ENCODE peak calls at places on chromosomes 12 and 14, in six cellular contexts. U is GM12892, B is HepG2, Y is H1, C is GM12878, R is K562. H is an unnamed sample.

GRCh38 chr12:15116983-15117382 is 104.2 kb downstream of the RERG start:
- DNase-seq in U (no peak), B (no peak), Y (no peak), C (no peak), R (no peak), H (no peak)

GRCh38 chr14:52996493-52996892 is 45.6 kb upstream of the FERMT2 start:
- DNase-seq in U (no peak), B (no peak), Y (no peak), C (no peak), R (no peak), H (no peak)

GRCh38 chr14:22602853-22603252 is 4.8 kb downstream of the ABHD4 start:
- DNase-seq in U (no peak), B (no peak), Y (no peak), C (no peak), R (no peak), H (no peak)

GRCh38 chr12:127980585-127980984 is 286.4 kb upstream of the TMEM132C start:
- DNase-seq in U (no peak), B (no peak), Y (no peak), C (no peak), R (peak), H (no peak)

GRCh38 chr14:75430526-75430925 is 2.7 kb downstream of the JDP2 start:
- DNase-seq in U (no peak), B (no peak), Y (no peak), C (no peak), R (no peak), H (no peak)

GRCh38 chr12:66352197-66352596 is 49.9 kb downstream of the HELB start:
- DNase-seq in U (no peak), B (peak), Y (peak), C (no peak), R (peak), H (no peak)

GRCh38 chr14:36827861-36828260 is 166.2 kb downstream of the PAX9 start:
- DNase-seq in U (no peak), B (no peak), Y (no peak), C (no peak), R (no peak), H (no peak)

GRCh38 chr12:981176-981828 is 9.7 kb upstream of the ERC1 start:
- DNase-seq in U (no peak), B (no peak), Y (no peak), C (no peak), R (no peak), H (no peak)

GRCh38 chr12:29783773-29784666 is at the start of gene TMTC1:
- DNase-seq in U (peak), B (no peak), Y (peak), C (no peak), R (no peak), H (no peak)

GRCh38 chr12:78018939-78019338 is 188.2 kb downstream of the NAV3 start:
- DNase-seq in U (no peak), B (peak), Y (no peak), C (no peak), R (no peak), H (no peak)

GRCh38 chr14:24353551-24354529 is 14.0 kb upstream of the RIPK3 start:
- DNase-seq in U (no peak), B (peak), Y (no peak), C (no peak), R (no peak), H (no peak)

GRCh38 chr14:43938588-43939281 is 568.3 kb downstream of the FSCB start:
- DNase-seq in U (no peak), B (no peak), Y (no peak), C (no peak), R (no peak), H (no peak)

GRCh38 chr14:96204151-96205058 is at the start of gene BDKRB2:
- DNase-seq in U (no peak), B (peak), Y (peak), C (no peak), R (no peak), H (no peak)

GRCh38 chr12:95805864-95806669 is 15.5 kb upstream of the NTN4 start:
- DNase-seq in U (no peak), B (no peak), Y (no peak), C (no peak), R (no peak), H (no peak)

GRCh38 chr12:65631621-65632111 is 192.6 kb upstream of the HMGA2 start:
- DNase-seq in U (no peak), B (peak), Y (no peak), C (no peak), R (no peak), H (no peak)

GRCh38 chr14:24232645-24233537 is at the start of gene GMPR2:
- DNase-seq in U (no peak), B (no peak), Y (no peak), C (no peak), R (peak), H (no peak)

GRCh38 chr12:71746983-71747611 is 7.6 kb upstream of the RAB21 start:
- DNase-seq in U (no peak), B (peak), Y (no peak), C (peak), R (peak), H (peak)

GRCh38 chr12:120825337-120825736 is 78.8 kb downstream of the SPPL3 start:
- DNase-seq in U (no peak), B (peak), Y (no peak), C (no peak), R (no peak), H (no peak)

GRCh38 chr14:77124345-77125274 is 17.0 kb downstream of the ZDHHC22 start:
- DNase-seq in U (peak), B (no peak), Y (no peak), C (no peak), R (peak), H (peak)

GRCh38 chr14:91246051-91246852 is 1.7 kb upstream of the GPR68 start:
- DNase-seq in U (no peak), B (no peak), Y (no peak), C (no peak), R (no peak), H (no peak)

GRCh38 chr12:56522486-56523193 is 1.0 kb downstream of the RBMS2 start:
- DNase-seq in U (no peak), B (no peak), Y (no peak), C (no peak), R (peak), H (no peak)

GRCh38 chr12:50181691-50182090 is 14.5 kb upstream of the CERS5 start:
- DNase-seq in U (no peak), B (no peak), Y (no peak), C (no peak), R (no peak), H (no peak)

GRCh38 chr12:40947812-40948211 is 240.3 kb upstream of the PDZRN4 start:
- DNase-seq in U (no peak), B (no peak), Y (no peak), C (no peak), R (no peak), H (no peak)

GRCh38 chr12:92992041-92992440 is 62.9 kb upstream of the EEA1 start:
- DNase-seq in U (no peak), B (no peak), Y (no peak), C (no peak), R (no peak), H (no peak)

GRCh38 chr12:2429032-2429431 is 365.7 kb upstream of the FKBP4 start:
- DNase-seq in U (no peak), B (no peak), Y (no peak), C (no peak), R (no peak), H (no peak)

GRCh38 chr14:90483551-90483950 is 86.7 kb downstream of the CALM1 start:
- DNase-seq in U (no peak), B (no peak), Y (no peak), C (no peak), R (no peak), H (no peak)

GRCh38 chr12:7797698-7798398 is 8.6 kb downstream of the NANOG start:
- DNase-seq in U (no peak), B (no peak), Y (no peak), C (no peak), R (no peak), H (no peak)

GRCh38 chr12:7959278-7960063 is 23.5 kb upstream of the SLC2A3 start:
- DNase-seq in U (no peak), B (peak), Y (peak), C (peak), R (peak), H (no peak)

GRCh38 chr12:54187075-54187474 is 1.7 kb downstream of the SMUG1 start:
- DNase-seq in U (no peak), B (no peak), Y (no peak), C (no peak), R (no peak), H (no peak)

GRCh38 chr12:111766608-111767361 is at the start of gene ALDH2:
- DNase-seq in U (no peak), B (peak), Y (peak), C (no peak), R (peak), H (peak)

GRCh38 chr14:65098586-65098985 is 3.7 kb downstream of the MAX start:
- DNase-seq in U (no peak), B (no peak), Y (no peak), C (peak), R (no peak), H (no peak)

GRCh38 chr14:54364555-54365415 is 32.0 kb upstream of the CDKN3 start:
- DNase-seq in U (no peak), B (peak), Y (no peak), C (no peak), R (no peak), H (no peak)

GRCh38 chr14:94936901-94937321 is 167.0 kb upstream of the GSC start:
- DNase-seq in U (no peak), B (no peak), Y (no peak), C (no peak), R (no peak), H (no peak)

GRCh38 chr14:89416002-89416995 is 734 bp downstream of the FOXN3 start:
- DNase-seq in U (peak), B (peak), Y (peak), C (peak), R (peak), H (peak)
- TF ChIP-seq POLR2A in U (peak), B (peak), Y (no peak), C (peak), R (no peak), H (no peak)

GRCh38 chr14:99413972-99414371 is 66.7 kb downstream of the SETD3 start:
- DNase-seq in U (no peak), B (no peak), Y (no peak), C (no peak), R (no peak), H (no peak)
- TF ChIP-seq TAF1 in U (no peak), B (no peak), Y (no peak), C (no peak), R (no peak), H (no peak)

DNA sequence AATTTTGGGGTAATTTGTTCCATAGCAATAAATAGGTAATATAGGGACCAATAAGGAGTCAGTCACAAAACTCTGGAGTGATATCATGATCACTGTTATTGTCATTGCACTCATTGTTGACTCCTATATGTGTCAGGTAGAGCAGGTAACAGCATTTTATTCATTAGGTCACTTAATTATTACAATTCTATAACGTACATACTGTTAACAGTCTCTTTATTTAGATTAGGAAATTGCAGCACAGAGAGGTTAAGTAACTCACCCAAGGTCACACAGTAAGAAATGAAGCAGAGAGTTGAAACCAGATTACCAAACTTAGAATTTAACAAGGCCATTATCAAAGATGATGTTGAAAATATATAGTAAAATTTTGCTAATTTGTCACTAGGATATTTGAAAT is 49.7 kb upstream of the PTPRB start:
- DNase-seq in U (no peak), B (no peak), Y (no peak), C (no peak), R (no peak), H (no peak)
- TF ChIP-seq POLR2A in U (no peak), B (no peak), Y (no peak), C (no peak), R (no peak), H (no peak)

GRCh38 chr12:31590730-31591307 is at the start of gene DENND5B:
- DNase-seq in U (peak), B (peak), Y (no peak), C (no peak), R (peak), H (peak)
- TF ChIP-seq TAF1 in U (no peak), B (no peak), Y (no peak), C (peak), R (no peak), H (no peak)

GRCh38 chr14:69741055-69741454 is 25.9 kb upstream of the SRSF5 start:
- DNase-seq in U (no peak), B (peak), Y (no peak), C (no peak), R (no peak), H (no peak)
- TF ChIP-seq POLR2A in U (no peak), B (no peak), Y (no peak), C (no peak), R (no peak), H (no peak)

GRCh38 chr12:52442600-52443061 is 8.5 kb upstream of the KRT75 start:
- DNase-seq in U (no peak), B (no peak), Y (peak), C (no peak), R (no peak), H (no peak)
- TF ChIP-seq TAF1 in U (no peak), B (no peak), Y (peak), C (no peak), R (no peak), H (no peak)

GRCh38 chr14:104801284-104802119 is 601 bp downstream of the ZBTB42 start:
- DNase-seq in U (no peak), B (no peak), Y (no peak), C (no peak), R (peak), H (no peak)

GRCh38 chr14:104799657-104800599 is 973 bp upstream of the ZBTB42 start:
- DNase-seq in U (peak), B (peak), Y (peak), C (no peak), R (peak), H (peak)

GRCh38 chr14:104799239-104799599 is 1.7 kb upstream of the ZBTB42 start:
- DNase-seq in U (no peak), B (no peak), Y (no peak), C (no peak), R (peak), H (no peak)

GRCh38 chr14:104802120-104802912 is 1.4 kb downstream of the ZBTB42 start:
- DNase-seq in U (no peak), B (no peak), Y (no peak), C (no peak), R (no peak), H (no peak)

DNA sequence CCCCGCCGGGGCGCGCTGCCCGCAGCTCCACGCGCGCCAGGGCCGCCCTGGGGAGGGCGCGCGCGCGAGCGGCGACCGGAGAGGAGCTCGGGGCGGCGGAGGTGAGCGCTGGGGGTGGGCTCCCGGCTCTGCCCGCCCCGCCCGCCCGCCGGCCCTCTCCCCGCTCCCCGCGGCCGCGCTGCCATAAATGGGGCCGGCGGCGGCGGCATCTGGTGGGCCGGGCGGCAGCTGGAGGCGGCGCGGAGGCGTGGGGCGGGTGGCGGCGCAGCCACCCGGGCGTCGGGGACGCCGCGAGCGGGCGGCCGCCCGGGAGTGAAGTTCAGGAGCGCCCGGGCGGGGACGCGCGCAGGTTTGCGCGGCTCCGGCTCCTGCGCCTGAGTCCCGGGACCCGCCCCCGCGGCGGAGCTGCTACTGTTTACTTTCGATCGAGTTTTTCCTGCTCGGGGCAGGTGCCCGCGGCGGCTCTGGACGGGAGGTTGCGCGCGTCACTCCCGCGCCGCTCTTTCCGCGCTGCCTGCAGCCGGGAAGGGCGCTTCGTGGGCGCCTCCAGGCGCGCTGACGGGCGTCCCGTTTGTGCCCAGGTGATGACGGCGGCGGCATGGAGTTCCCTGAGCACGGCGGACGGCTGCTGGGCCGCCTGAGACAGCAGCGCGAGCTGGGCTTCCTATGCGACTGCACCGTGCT is at the start of gene ZBTB42:
- DNase-seq in U (peak), B (peak), Y (no peak), C (no peak), R (peak), H (peak)
- TF ChIP-seq POLR2A in U (no peak), B (no peak), Y (no peak), C (no peak), R (no peak), H (no peak)

GRCh38 chr12:123029550-123029949 is 49.1 kb downstream of the ARL6IP4 start:
- DNase-seq in U (no peak), B (no peak), Y (no peak), C (no peak), R (no peak), H (no peak)
- TF ChIP-seq TAF1 in U (no peak), B (no peak), Y (no peak), C (no peak), R (no peak), H (no peak)

H was measured in GM12891.